ENCODE peak calls at places on chromosomes 7 and 10, in six cellular contexts. S, E, Z, R, Y and A are unnamed samples.

GRCh38 chr10:91969297-91969696 is 45.7 kb downstream of the BTAF1 start:
- DNase-seq in S (no peak), E (no peak), Z (no peak), R (no peak), Y (no peak), A (no peak)

GRCh38 chr7:107948645-107949442 is 54.1 kb downstream of the LAMB1 start:
- DNase-seq in S (no peak), E (no peak), Z (no peak), R (no peak), Y (no peak), A (peak; percentile 77)

GRCh38 chr10:125547010-125547650 is 135.8 kb downstream of the TEX36 start:
- DNase-seq in S (no peak), E (no peak), Z (no peak), R (no peak), Y (no peak), A (no peak)

GRCh38 chr10:94451883-94452519 is 49.7 kb downstream of the TBC1D12 start:
- DNase-seq in S (no peak), E (no peak), Z (no peak), R (no peak), Y (no peak), A (no peak)

GRCh38 chr7:75989726-75990388 is 4.5 kb downstream of the TMEM120A start:
- DNase-seq in S (peak; percentile 66), E (peak; percentile 52), Z (peak; percentile 60), R (no peak), Y (peak; percentile 66), A (no peak)

GRCh38 chr7:155372782-155373358 is 75.2 kb downstream of the INSIG1 start:
- DNase-seq in S (no peak), E (no peak), Z (no peak), R (no peak), Y (no peak), A (no peak)

GRCh38 chr10:6218692-6219493 is 16.2 kb downstream of the PFKFB3 start:
- DNase-seq in S (no peak), E (no peak), Z (no peak), R (no peak), Y (no peak), A (peak; percentile 76)

GRCh38 chr7:116329845-116330503 is 119.6 kb downstream of the TES start:
- DNase-seq in S (no peak), E (no peak), Z (no peak), R (no peak), Y (no peak), A (no peak)

GRCh38 chr10:12721334-12721733 is 280.2 kb downstream of the CCDC3 start:
- DNase-seq in S (no peak), E (no peak), Z (no peak), R (no peak), Y (no peak), A (no peak)
- H3K27ac ChIP-seq in S (no peak overlapping the region), E (peak overlapping the region; percentile 63), Z (no peak overlapping the region), R (no peak overlapping the region), Y (peak overlapping the region; percentile 69), A (no peak overlapping the region)

DNA sequence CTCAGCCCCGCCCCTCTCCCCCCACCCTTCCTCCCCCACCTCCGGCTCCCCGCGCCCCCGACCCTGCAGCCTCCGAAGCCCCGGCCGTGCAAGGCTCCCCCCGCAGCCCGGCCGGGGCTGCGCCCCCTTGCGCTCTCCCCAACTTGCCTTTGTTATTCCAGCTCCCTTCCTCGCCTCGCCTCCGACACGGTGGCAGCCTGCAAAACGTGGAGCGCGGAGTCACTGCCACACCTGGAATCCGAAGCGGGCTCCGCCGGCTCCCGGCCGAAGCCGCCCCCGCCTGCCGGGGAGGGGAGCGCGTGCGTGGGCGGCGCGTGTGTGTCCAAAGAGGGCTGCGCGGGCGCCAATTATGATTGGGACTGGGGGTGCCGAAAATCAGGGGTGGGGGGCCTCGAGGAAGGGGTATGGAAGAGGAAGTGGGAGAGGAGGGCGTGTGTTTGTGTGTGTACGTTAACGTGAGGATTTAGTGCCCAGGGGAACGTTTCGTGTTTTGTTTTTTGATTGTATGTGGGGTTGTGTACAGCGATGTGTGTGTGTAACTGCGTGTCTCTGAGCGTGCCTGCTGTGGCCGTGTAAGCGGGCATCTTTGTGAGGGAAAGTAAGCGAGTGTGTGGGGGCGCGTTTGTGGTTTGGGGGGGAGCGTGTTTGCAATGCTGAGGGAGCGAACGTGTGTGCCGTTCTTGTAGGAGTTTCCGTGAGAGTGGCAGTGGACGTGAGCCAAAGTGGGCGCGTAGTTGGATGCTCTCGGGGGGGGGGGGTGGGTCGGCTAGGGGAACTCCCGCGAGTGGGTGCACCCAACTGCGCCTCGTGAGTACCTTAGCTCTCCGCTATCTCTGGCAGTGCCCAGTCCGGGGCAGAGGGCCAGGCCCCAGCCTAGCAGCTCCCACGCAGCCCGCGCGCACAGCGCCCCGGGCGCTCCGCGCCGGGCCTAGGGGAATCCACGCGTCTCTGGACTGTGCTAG is 1.2 kb upstream of the ZMIZ1 start:
- DNase-seq in S (peak; percentile 93), E (peak; percentile 91), Z (peak; percentile 94), R (peak; percentile 92), Y (peak; percentile 93), A (peak; percentile 96)
- TF ChIP-seq CTCF in S (no peak), E (peak; percentile 48), Z (no peak), R (no peak), Y (no peak), A (peak; percentile 35)

GRCh38 chr10:84337199-84337598 is 8.8 kb downstream of the CCSER2 start:
- DNase-seq in S (no peak), E (no peak), Z (no peak), R (no peak), Y (no peak), A (peak; percentile 17)
- H3K4me1 ChIP-seq in S (peaks cover 60% of the 10 kb centered on the region), E (no peaks in the 10 kb centered on the region), Z (peaks cover 44% of the 10 kb centered on the region), R (peaks cover 28% of the 10 kb centered on the region), Y (peaks cover 41% of the 10 kb centered on the region), A (peaks cover 4% of the 10 kb centered on the region)

DNA sequence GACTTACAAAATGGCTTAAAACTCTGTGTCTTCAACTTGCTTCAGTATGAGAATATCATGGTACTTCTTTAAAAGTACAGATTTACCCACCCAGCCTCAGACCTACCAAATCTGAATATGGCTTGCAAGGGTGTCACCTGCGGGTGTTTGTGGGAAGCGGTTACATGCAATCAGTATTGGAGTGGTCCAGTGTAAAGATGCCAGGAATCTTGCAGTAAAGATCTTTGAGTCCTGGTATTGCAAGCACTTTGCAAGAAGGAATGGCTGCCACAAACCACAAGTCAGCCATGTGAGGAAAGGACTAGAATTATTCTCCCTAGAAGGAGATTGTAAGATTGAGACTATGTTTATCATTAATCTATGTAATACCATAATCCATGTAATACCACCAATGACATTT is 115.1 kb downstream of the PON1 start:
- DNase-seq in S (no peak), E (no peak), Z (no peak), R (no peak), Y (no peak), A (no peak)
- H3K27ac ChIP-seq in S (no peak overlapping the region), E (no peak overlapping the region), Z (no peak overlapping the region), R (no peak overlapping the region), Y (no peak overlapping the region), A (no peak overlapping the region)

GRCh38 chr10:84534168-84534567 is 205.8 kb downstream of the CCSER2 start:
- DNase-seq in S (no peak), E (no peak), Z (no peak), R (no peak), Y (no peak), A (no peak)
- TF ChIP-seq CTCF in S (no peak), E (peak; percentile 17), Z (no peak), R (no peak), Y (no peak), A (peak; percentile 32)

GRCh38 chr7:24827589-24827988 is 70.3 kb upstream of the GSDME start:
- DNase-seq in S (no peak), E (no peak), Z (no peak), R (no peak), Y (no peak), A (no peak)
- H3K4me1 ChIP-seq in S (peaks cover 31% of the 10 kb centered on the region), E (peaks cover 27% of the 10 kb centered on the region), Z (peaks cover 29% of the 10 kb centered on the region), R (peaks cover 50% of the 10 kb centered on the region), Y (peaks cover 22% of the 10 kb centered on the region), A (peaks cover 52% of the 10 kb centered on the region)

DNA sequence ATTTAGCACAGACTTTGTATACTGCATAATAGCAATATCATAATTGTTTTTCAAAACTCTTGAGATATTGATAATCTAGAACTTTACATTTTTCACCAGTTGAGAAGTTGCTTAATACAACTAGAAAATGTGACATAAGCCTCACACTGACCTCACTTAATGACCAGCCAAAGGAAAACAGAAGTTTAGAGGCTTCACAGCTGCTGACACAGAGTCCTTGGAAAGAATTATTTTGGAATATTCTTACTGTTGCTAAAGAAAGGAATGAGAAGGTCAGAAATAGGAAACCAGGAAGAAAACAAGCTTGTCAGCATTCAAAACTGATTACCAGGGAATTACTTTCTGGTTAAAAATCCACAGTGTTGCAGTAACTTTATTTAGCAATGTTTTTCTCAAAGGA is 35.5 kb upstream of the WASL start:
- DNase-seq in S (no peak), E (no peak), Z (no peak), R (no peak), Y (no peak), A (no peak)
- H3K27ac ChIP-seq in S (peak overlapping the region; percentile 27), E (peak overlapping the region; percentile 39), Z (no peak overlapping the region), R (peak overlapping the region; percentile 68), Y (no peak overlapping the region), A (no peak overlapping the region)

GRCh38 chr10:132676193-132676891 is 109.6 kb downstream of the NKX6-2 start:
- DNase-seq in S (peak; percentile 16), E (peak; percentile 83), Z (peak; percentile 50), R (no peak), Y (peak; percentile 14), A (no peak)
- TF ChIP-seq CTCF in S (no peak), E (no peak), Z (no peak), R (no peak), Y (no peak), A (no peak)

GRCh38 chr10:35386594-35387174 is 50.4 kb downstream of the CCNY start:
- DNase-seq in S (peak; percentile 64), E (peak; percentile 34), Z (no peak), R (no peak), Y (no peak), A (peak; percentile 81)

GRCh38 chr10:35387768-35388167 is 51.5 kb downstream of the CCNY start:
- DNase-seq in S (no peak), E (no peak), Z (no peak), R (no peak), Y (no peak), A (peak; percentile 72)

GRCh38 chr10:35382096-35382495 is 45.8 kb downstream of the CCNY start:
- DNase-seq in S (no peak), E (no peak), Z (no peak), R (no peak), Y (no peak), A (no peak)

GRCh38 chr10:35388197-35388596 is 51.9 kb downstream of the CCNY start:
- DNase-seq in S (no peak), E (no peak), Z (no peak), R (no peak), Y (no peak), A (no peak)

GRCh38 chr10:35384265-35384868 is 48.1 kb downstream of the CCNY start:
- DNase-seq in S (no peak), E (no peak), Z (no peak), R (no peak), Y (no peak), A (no peak)
- H3K4me1 ChIP-seq in S (peaks cover 95% of the 10 kb centered on the region), E (peaks cover 40% of the 10 kb centered on the region), Z (peaks cover 47% of the 10 kb centered on the region), R (peaks cover 27% of the 10 kb centered on the region), Y (peaks cover 47% of the 10 kb centered on the region), A (peaks cover 25% of the 10 kb centered on the region)

GRCh38 chr7:130939285-130940095 is 205.5 kb upstream of the KLF14 start:
- DNase-seq in S (no peak), E (no peak), Z (no peak), R (no peak), Y (no peak), A (no peak)
- H3K27ac ChIP-seq in S (no peak overlapping the region), E (peak overlapping the region; percentile 43), Z (no peak overlapping the region), R (peak overlapping the region; percentile 85), Y (peak overlapping the region; percentile 94), A (no peak overlapping the region)